ENCODE peak calls at places on chromosomes 6 and 20, in eight cellular contexts. E is PC-3; W is kidney; C is CD8-positive, alpha-beta memory T cell; L is right atrium auricular region; K is psoas muscle; Y is CD4-positive, alpha-beta memory T cell; F is endodermal cell. H is an unnamed sample.

GRCh38 chr6:27066802-27067201 is 180.7 kb upstream of the PRSS16 start:
- DNase-seq in E (no peak), W (no peak), C (no peak), L (no peak), K (no peak), Y (no peak), F (no peak), H (no peak)

GRCh38 chr6:95685817-95686216 is 108.5 kb downstream of the MANEA start:
- DNase-seq in E (no peak), W (no peak), C (no peak), L (no peak), K (no peak), Y (no peak), F (no peak), H (no peak)

GRCh38 chr6:6723792-6724318 is 135.3 kb downstream of the LY86 start:
- DNase-seq in E (no peak), W (no peak), C (no peak), L (no peak), K (no peak), Y (no peak), F (no peak), H (no peak)

GRCh38 chr20:667351-668034 is 8.1 kb downstream of the SCRT2 start:
- DNase-seq in E (peak; percentile 54), W (peak; percentile 64), C (peak; percentile 63), L (peak; percentile 69), K (peak; percentile 82), Y (peak; percentile 48), F (peak; percentile 92), H (peak; percentile 53)

GRCh38 chr20:17917832-17918618 is 50.6 kb downstream of the SNX5 start:
- DNase-seq in E (no peak), W (no peak), C (no peak), L (no peak), K (no peak), Y (no peak), F (no peak), H (no peak)

GRCh38 chr6:111685506-111685905 is 79.8 kb upstream of the TRAF3IP2 start:
- DNase-seq in E (no peak), W (no peak), C (no peak), L (no peak), K (no peak), Y (no peak), F (no peak), H (no peak)

GRCh38 chr20:16694176-16694575 is 35.6 kb upstream of the SNRPB2 start:
- DNase-seq in E (no peak), W (no peak), C (no peak), L (no peak), K (no peak), Y (no peak), F (no peak), H (no peak)

GRCh38 chr20:13147071-13147961 is 73.8 kb upstream of the ISM1 start:
- DNase-seq in E (no peak), W (no peak), C (no peak), L (no peak), K (no peak), Y (no peak), F (no peak), H (no peak)

GRCh38 chr6:156699017-156699421 is 78.2 kb upstream of the ARID1B start:
- DNase-seq in E (peak; percentile 91), W (no peak), C (no peak), L (no peak), K (no peak), Y (no peak), F (no peak), H (no peak)

GRCh38 chr6:154649723-154650122 is 83.5 kb upstream of the SCAF8 start:
- DNase-seq in E (no peak), W (no peak), C (no peak), L (no peak), K (no peak), Y (no peak), F (no peak), H (no peak)

GRCh38 chr20:61044499-61044898 is 207.6 kb upstream of the CDH4 start:
- DNase-seq in E (no peak), W (no peak), C (no peak), L (no peak), K (no peak), Y (no peak), F (peak; percentile 84), H (peak; percentile 8)

GRCh38 chr6:65055545-65055944 is 651.5 kb downstream of the EYS start:
- DNase-seq in E (no peak), W (no peak), C (no peak), L (no peak), K (no peak), Y (no peak), F (no peak), H (no peak)

GRCh38 chr6:17988422-17988944 is 1.0 kb upstream of the KIF13A start:
- DNase-seq in E (no peak), W (peak; percentile 59), C (no peak), L (peak; percentile 56), K (no peak), Y (no peak), F (no peak), H (no peak)

GRCh38 chr20:10661261-10661660 is 12.5 kb downstream of the JAG1 start:
- DNase-seq in E (no peak), W (no peak), C (no peak), L (peak; percentile 32), K (no peak), Y (no peak), F (peak; percentile 45), H (no peak)

GRCh38 chr6:26223677-26224546 is 136.7 kb downstream of the HFE start:
- DNase-seq in E (peak; percentile 93), W (no peak), C (peak; percentile 57), L (no peak), K (peak; percentile 59), Y (peak; percentile 74), F (peak; percentile 87), H (peak; percentile 94)

GRCh38 chr20:5510446-5510845 is 193.7 kb upstream of the PROKR2 start:
- DNase-seq in E (no peak), W (no peak), C (no peak), L (no peak), K (no peak), Y (no peak), F (peak; percentile 81), H (no peak)

GRCh38 chr20:24993337-24994185 is 1.0 kb upstream of the APMAP start:
- DNase-seq in E (peak; percentile 86), W (no peak), C (no peak), L (peak; percentile 54), K (no peak), Y (no peak), F (peak; percentile 10), H (peak; percentile 70)

GRCh38 chr20:2741881-2742280 is 49.3 kb downstream of the EBF4 start:
- DNase-seq in E (no peak), W (no peak), C (no peak), L (peak; percentile 30), K (no peak), Y (no peak), F (no peak), H (no peak)

DNA sequence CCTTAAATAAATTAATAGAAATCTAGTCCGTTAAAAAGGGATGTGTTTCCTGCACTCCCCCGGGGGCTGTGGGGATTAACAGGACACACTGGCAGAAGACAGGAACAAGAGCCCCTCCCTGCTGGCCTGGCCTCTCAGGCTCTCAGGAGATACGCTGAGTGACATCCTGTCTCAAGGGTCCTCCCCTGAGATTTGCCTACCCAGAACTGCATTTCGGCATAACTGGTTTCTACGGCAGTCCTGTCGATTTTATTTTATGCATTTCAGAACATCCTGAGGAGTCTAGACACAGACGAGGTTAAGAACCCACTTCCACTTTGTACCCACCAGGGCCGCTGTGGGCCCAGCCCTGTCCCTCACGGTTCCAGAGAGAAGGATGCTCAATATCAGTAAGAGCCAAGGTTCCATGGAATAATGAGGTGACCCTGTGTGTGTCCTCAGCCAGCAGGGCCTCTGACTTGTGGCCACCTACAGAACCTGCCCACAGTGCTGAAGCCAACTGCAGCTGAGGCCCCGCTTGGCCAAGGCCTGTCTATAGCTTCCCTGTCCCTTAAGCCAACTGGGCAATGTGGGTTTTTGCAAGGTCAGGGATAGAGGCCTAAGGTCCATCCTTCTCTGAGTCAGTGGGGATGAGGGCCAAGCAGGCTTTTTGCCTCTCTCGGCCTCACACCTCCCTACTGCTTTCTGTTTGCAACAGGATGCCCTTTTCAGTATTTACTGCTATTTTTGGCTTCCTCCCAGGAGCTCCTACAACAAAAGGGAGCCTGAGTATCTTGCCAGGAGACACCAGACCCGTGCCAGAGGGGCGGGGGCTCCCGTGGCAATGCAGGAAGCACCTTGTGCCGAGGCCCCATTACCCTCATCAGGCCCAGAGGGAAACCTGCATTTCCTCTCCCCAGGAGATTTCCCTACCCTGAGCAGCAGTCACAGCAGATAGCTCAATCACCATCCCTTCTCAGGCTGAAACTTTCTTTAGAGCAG is 14.7 kb downstream of the UQCC2 start:
- DNase-seq in E (peak; percentile 76), W (peak; percentile 84), C (no peak), L (peak; percentile 60), K (peak; percentile 55), Y (peak; percentile 65), F (peak; percentile 59), H (peak; percentile 94)
- H3K27ac ChIP-seq in E (peak overlapping the region; percentile 94), W (peak overlapping the region; percentile 1), C (peak overlapping the region; percentile 22), L (peak overlapping the region; percentile 87), K (peak overlapping the region; percentile 56), Y (peak overlapping the region; percentile 76), F (no peak overlapping the region), H (peak overlapping the region; percentile 89)

DNA sequence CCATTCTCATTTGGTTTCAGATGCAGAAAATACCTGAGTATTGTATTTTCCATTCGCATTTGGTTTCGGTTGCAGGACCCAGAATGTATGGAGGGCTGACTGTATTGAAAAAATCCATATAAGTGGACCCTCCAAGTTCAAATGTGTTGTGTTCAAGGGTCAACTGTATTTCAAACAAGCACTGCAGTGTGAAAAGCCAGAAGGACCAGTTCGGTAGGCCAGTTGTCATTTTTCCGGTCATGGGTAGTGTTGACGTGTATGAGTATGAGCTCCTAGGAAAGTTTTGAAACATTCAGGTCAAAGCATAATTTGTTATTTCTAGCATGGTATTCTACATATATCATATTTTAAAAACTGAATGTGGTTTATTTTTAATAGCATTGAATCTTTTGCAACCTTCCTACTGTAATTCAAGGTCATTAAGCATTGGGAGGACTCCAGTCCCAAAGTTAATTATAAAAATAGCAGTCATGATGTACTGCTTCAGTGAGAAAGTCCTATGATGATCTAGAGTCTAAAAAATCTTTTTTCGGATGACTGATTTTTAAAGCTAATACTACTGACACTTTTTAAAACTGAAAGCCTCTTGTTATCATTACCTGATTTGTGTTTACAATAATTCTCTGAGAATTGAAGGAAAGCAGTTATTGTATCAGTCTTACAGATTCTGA is 18.9 kb downstream of the NHSL1 start:
- DNase-seq in E (no peak), W (no peak), C (no peak), L (no peak), K (no peak), Y (no peak), F (no peak), H (no peak)
- H3K4me1 ChIP-seq in E (peaks cover 8% of the 10 kb centered on the region), W (peaks cover 2% of the 10 kb centered on the region), C (no peaks in the 10 kb centered on the region), L (no peaks in the 10 kb centered on the region), K (no peaks in the 10 kb centered on the region), Y (no peaks in the 10 kb centered on the region), F (peaks cover under 1% of the 10 kb centered on the region), H (peaks cover 3% of the 10 kb centered on the region)

DNA sequence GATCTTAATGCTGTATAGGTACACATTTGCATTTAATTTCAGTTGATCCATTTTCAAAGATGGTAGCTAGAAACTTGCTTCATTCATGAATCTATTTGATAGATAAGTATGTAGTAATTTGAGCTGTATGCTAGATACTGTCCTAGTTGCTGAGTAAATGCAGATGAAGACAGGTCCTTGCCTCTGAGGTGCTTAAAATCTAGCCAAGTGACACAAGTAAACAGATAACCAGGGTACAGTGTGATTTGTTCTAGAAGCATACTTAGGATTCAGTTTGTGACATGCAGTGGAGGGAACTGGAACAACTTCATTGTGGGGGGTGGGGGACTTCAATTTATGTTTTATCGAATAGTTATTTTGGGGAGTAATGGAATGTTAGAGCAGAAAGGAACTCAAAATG is 9.2 kb downstream of the CHMP4B start:
- DNase-seq in E (no peak), W (no peak), C (no peak), L (no peak), K (no peak), Y (no peak), F (no peak), H (no peak)
- H3K27ac ChIP-seq in E (no peak overlapping the region), W (no peak overlapping the region), C (no peak overlapping the region), L (no peak overlapping the region), K (no peak overlapping the region), Y (no peak overlapping the region), F (no peak overlapping the region), H (no peak overlapping the region)

GRCh38 chr6:163179061-163179460 is 235.5 kb upstream of the QKI start:
- DNase-seq in E (no peak), W (no peak), C (no peak), L (no peak), K (no peak), Y (no peak), F (no peak), H (no peak)
- H3K4me1 ChIP-seq in E (peaks cover 4% of the 10 kb centered on the region), W (peaks cover 2% of the 10 kb centered on the region), C (no peaks in the 10 kb centered on the region), L (no peaks in the 10 kb centered on the region), K (peaks cover 25% of the 10 kb centered on the region), Y (no peaks in the 10 kb centered on the region), F (no peaks in the 10 kb centered on the region), H (no peaks in the 10 kb centered on the region)

H was measured in A673.